ENCODE peak calls at places on chromosome 16, in eight cellular contexts. P, J, M, L, T, O, K and N are unnamed samples. For H3K4me1, the result is how much of the 10 kb centered on the place peaks cover.

GRCh38 chr16:85068746-85069145 is 41.2 kb downstream of the KIAA0513 start:
- DNase-seq in P (no peak), J (no peak), M (no peak), L (peak), T (no peak), O (no peak), K (no peak), N (no peak)

GRCh38 chr16:46746821-46747776 is 1.0 kb downstream of the MYLK3 start:
- DNase-seq in P (no peak), J (no peak), M (peak), L (no peak), T (no peak), O (no peak), K (no peak), N (no peak)

GRCh38 chr16:9499921-9500593 is 408.6 kb downstream of the HAPSTR1 start:
- DNase-seq in P (no peak), J (no peak), M (no peak), L (no peak), T (no peak), O (no peak), K (no peak), N (no peak)

GRCh38 chr16:65681406-65681805 is 559.5 kb upstream of the CDH11 start:
- DNase-seq in P (no peak), J (no peak), M (no peak), L (no peak), T (no peak), O (no peak), K (no peak), N (no peak)

GRCh38 chr16:50304467-50305440 is 38.4 kb downstream of the ADCY7 start:
- DNase-seq in P (no peak), J (peak), M (peak), L (no peak), T (peak), O (no peak), K (no peak), N (no peak)

GRCh38 chr16:82862057-82862456 is 235.3 kb downstream of the CDH13 start:
- DNase-seq in P (no peak), J (no peak), M (no peak), L (no peak), T (no peak), O (no peak), K (no peak), N (no peak)

GRCh38 chr16:67179421-67180080 is 4.2 kb downstream of the MATCAP1 start:
- DNase-seq in P (peak), J (no peak), M (no peak), L (no peak), T (no peak), O (no peak), K (no peak), N (no peak)

GRCh38 chr16:14007460-14007859 is 63.7 kb upstream of the MRTFB start:
- DNase-seq in P (no peak), J (no peak), M (no peak), L (peak), T (no peak), O (no peak), K (no peak), N (no peak)

GRCh38 chr16:86303787-86304685 is 206.3 kb upstream of the FOXF1 start:
- DNase-seq in P (no peak), J (peak), M (no peak), L (no peak), T (no peak), O (no peak), K (no peak), N (no peak)

GRCh38 chr16:23148166-23148512 is 1.1 kb downstream of the USP31 start:
- DNase-seq in P (no peak), J (no peak), M (no peak), L (no peak), T (no peak), O (no peak), K (no peak), N (no peak)

GRCh38 chr16:71383054-71383773 is 24.7 kb downstream of the CALB2 start:
- DNase-seq in P (no peak), J (no peak), M (no peak), L (peak), T (no peak), O (no peak), K (no peak), N (no peak)

GRCh38 chr16:79463839-79464238 is 136.7 kb downstream of the MAF start:
- DNase-seq in P (no peak), J (no peak), M (no peak), L (no peak), T (no peak), O (no peak), K (no peak), N (no peak)

GRCh38 chr16:50083996-50084395 is 18.2 kb downstream of the HEATR3 start:
- DNase-seq in P (no peak), J (no peak), M (no peak), L (no peak), T (no peak), O (no peak), K (no peak), N (no peak)

GRCh38 chr16:80250376-80250775 is 290.4 kb upstream of the DYNLRB2 start:
- DNase-seq in P (no peak), J (no peak), M (no peak), L (no peak), T (no peak), O (no peak), K (no peak), N (no peak)

GRCh38 chr16:74169687-74170522 is 126.7 kb upstream of the PSMD7 start:
- DNase-seq in P (no peak), J (no peak), M (no peak), L (no peak), T (no peak), O (no peak), K (no peak), N (no peak)

GRCh38 chr16:89658221-89658879 is 714 bp downstream of the SPATA33 start:
- DNase-seq in P (no peak), J (no peak), M (no peak), L (no peak), T (no peak), O (no peak), K (no peak), N (no peak)

GRCh38 chr16:2428051-2428786 is 1.0 kb upstream of the CCNF start:
- DNase-seq in P (peak), J (peak), M (no peak), L (peak), T (no peak), O (no peak), K (no peak), N (no peak)
- TF ChIP-seq CTCF in P (no peak), J (no peak), M (no peak), L (no peak), T (no peak), O (no peak), K (no peak), N (no peak)

DNA sequence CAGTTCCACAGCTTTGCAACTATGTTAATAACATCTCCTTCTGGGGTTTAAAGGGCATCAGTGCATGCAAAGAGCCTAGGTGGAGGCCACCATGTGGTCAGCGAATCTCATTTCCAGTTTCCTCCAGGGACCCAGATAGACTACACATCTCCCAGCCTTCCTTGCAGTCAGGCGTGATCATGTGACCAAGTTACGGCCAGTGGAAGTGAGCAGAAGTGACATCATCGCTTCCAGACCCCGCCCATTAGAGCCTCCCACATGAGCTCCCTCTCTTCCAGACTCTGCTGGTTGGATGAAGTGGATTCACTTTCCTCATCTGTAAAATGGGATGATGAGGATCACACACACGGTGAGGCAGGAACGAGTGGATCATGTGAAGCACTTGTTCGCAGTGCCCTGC is 27.4 kb upstream of the KDM8 start:
- DNase-seq in P (no peak), J (no peak), M (no peak), L (no peak), T (no peak), O (no peak), K (no peak), N (no peak)
- H3K4me1 ChIP-seq in P (under half), J (under half), M (under half), L (under half), T (under half), O (under half), K (under half), N (under half)

GRCh38 chr16:19266774-19267173 is 18.8 kb upstream of the CLEC19A start:
- DNase-seq in P (no peak), J (no peak), M (no peak), L (no peak), T (no peak), O (no peak), K (no peak), N (no peak)
- TF ChIP-seq CTCF in P (no peak), J (no peak), M (no peak), L (no peak), T (no peak), O (no peak), K (no peak), N (no peak)

GRCh38 chr16:10940501-10941079 is 1.7 kb downstream of the DEXI start:
- DNase-seq in P (no peak), J (no peak), M (peak), L (no peak), T (no peak), O (no peak), K (peak), N (no peak)

GRCh38 chr16:10938321-10938720 is 3.9 kb downstream of the DEXI start:
- DNase-seq in P (no peak), J (no peak), M (no peak), L (no peak), T (no peak), O (no peak), K (no peak), N (no peak)

GRCh38 chr16:10937068-10937859 is 5.0 kb downstream of the DEXI start:
- DNase-seq in P (no peak), J (no peak), M (peak), L (no peak), T (no peak), O (no peak), K (no peak), N (no peak)

GRCh38 chr16:10939649-10940206 is 2.5 kb downstream of the DEXI start:
- DNase-seq in P (no peak), J (no peak), M (no peak), L (no peak), T (no peak), O (no peak), K (no peak), N (no peak)

DNA sequence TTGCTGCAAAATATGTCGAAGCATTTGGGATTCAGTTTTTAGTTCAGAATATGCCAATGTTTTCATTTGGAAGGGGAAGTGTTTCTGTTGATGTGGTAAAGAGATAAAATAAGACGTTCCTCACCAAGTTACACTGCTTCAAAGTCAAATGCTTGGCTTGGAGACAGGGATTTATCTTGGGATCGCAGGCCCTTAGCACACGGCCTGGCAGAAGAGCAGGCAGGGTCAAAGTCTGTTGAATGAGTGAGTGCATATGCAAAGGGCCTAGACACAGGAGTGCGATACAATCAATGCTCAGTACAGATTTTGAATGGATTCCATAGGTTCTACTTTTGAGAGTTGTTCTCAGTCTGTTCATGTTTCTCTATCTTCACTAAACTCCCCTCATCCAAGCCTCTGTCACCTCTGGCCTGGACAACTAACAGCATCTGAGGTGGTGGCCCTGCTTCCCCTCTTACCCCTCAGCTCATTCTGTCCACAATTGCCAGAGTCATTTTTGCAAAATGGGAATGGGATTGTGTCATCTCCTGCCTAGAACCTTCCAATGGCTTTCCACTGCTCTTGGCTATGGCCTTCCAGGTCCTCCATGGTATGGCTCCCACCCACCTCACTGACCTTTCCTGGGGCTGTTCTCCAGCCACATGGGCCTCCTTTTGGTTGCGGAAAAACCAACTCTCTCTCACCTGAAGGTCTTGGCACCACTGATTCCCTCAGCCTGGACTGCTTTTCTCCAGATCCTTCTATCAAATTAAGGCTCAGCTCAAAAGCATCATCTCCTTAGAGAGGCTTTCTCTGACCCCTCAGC is 3.2 kb downstream of the DEXI start:
- DNase-seq in P (no peak), J (no peak), M (no peak), L (no peak), T (no peak), O (no peak), K (no peak), N (no peak)
- H3K4me1 ChIP-seq in P (half or more), J (under half), M (half or more), L (under half), T (under half), O (half or more), K (half or more), N (half or more)

DNA sequence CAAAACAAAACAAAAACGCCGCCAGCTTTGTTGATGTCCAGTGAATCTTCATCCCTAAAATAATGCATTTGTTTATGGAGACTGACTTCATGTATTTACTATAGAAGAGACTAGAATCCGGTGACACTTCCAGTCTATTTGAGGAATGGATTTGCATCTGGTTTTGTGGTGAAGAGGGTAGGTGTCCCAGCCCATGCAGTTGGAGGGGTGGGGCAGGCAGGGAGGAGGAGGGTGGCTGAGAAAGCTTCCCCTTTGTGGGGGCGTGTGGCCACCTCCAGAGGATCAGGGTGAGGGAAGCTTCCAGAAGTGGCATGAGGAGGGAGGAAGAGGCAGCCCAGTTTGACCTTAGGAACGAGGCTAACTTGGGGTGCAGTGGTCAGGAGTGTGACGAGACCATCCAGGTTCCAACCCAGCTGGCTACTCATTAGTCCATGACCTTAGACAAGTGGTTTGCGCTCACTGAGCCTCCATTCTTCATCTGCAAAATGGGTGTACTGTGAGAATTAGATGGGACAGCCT is 69.5 kb downstream of the CMIP start:
- DNase-seq in P (no peak), J (no peak), M (peak), L (no peak), T (no peak), O (no peak), K (no peak), N (no peak)
- TF ChIP-seq CTCF in P (no peak), J (no peak), M (no peak), L (no peak), T (no peak), O (no peak), K (no peak), N (no peak)

GRCh38 chr16:57537194-57537505 is 779 bp upstream of the CCDC102A start:
- DNase-seq in P (no peak), J (no peak), M (no peak), L (no peak), T (no peak), O (no peak), K (no peak), N (no peak)

GRCh38 chr16:57536306-57537193 is at the start of gene CCDC102A:
- DNase-seq in P (peak), J (no peak), M (no peak), L (no peak), T (peak), O (peak), K (no peak), N (no peak)

GRCh38 chr16:57537596-57538234 is 1.3 kb upstream of the CCDC102A start:
- DNase-seq in P (no peak), J (peak), M (no peak), L (no peak), T (peak), O (no peak), K (no peak), N (no peak)

GRCh38 chr16:57539072-57539796 is 2.9 kb upstream of the CCDC102A start:
- DNase-seq in P (no peak), J (no peak), M (no peak), L (no peak), T (peak), O (no peak), K (no peak), N (no peak)

GRCh38 chr16:57538235-57538711 is 1.9 kb upstream of the CCDC102A start:
- DNase-seq in P (no peak), J (peak), M (no peak), L (no peak), T (peak), O (peak), K (no peak), N (no peak)
- H3K4me1 ChIP-seq in P (under half), J (under half), M (under half), L (under half), T (under half), O (under half), K (under half), N (under half)